ENCODE peak calls at places on chromosomes 12 and 14, in four cellular contexts. X is HL-60, U is K562, K is GM12878. A is an unnamed sample.

GRCh38 chr12:122965851-122966742 is at the start of gene ABCB9:
- DNase-seq in X (peak), U (peak), K (no peak), A (peak)

GRCh38 chr14:35986219-35986573 is 160.1 kb downstream of the BRMS1L start:
- DNase-seq in X (peak), U (no peak), K (peak), A (no peak)

GRCh38 chr12:31594681-31595080 is 3.7 kb upstream of the DENND5B start:
- DNase-seq in X (no peak), U (no peak), K (no peak), A (no peak)

GRCh38 chr12:122944588-122944987 is 21.7 kb downstream of the ABCB9 start:
- DNase-seq in X (no peak), U (no peak), K (no peak), A (no peak)

GRCh38 chr12:124732275-124733075 is 131.2 kb downstream of the SCARB1 start:
- DNase-seq in X (no peak), U (no peak), K (no peak), A (no peak)

GRCh38 chr12:561908-562593 is 101.2 kb downstream of the NINJ2 start:
- DNase-seq in X (peak), U (peak), K (no peak), A (no peak)

GRCh38 chr12:122308811-122309210 is 42.5 kb upstream of the VPS33A start:
- DNase-seq in X (no peak), U (no peak), K (no peak), A (no peak)

GRCh38 chr14:83300454-83301064 is 1766.9 kb upstream of the SEL1L start:
- DNase-seq in X (peak), U (no peak), K (no peak), A (peak)

GRCh38 chr12:49089831-49090773 is 4.5 kb downstream of the DHH start:
- DNase-seq in X (peak), U (peak), K (no peak), A (no peak)

GRCh38 chr14:20684662-20685456 is 499 bp downstream of the RNASE4 start:
- DNase-seq in X (peak), U (no peak), K (no peak), A (no peak)

DNA sequence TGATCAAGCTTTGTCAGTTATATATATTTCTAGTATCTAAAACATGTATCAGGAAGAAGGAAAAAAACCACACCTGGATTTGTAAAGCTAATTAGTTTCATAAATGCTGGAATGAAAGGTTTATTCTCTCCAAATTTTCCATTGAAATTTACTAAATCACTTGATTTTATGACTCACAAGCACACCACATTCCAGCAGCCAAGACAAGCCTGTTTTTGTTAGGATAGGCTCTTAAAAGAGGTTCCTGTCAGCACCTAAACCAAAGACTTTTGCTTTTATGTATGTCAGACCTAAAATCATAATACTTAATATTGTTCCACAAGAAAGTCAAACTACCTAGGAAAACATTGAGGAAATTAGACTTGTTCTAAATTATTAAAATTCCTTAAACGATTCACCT is 85.3 kb upstream of the PAWR start:
- DNase-seq in X (no peak), U (no peak), K (no peak), A (no peak)
- TF ChIP-seq SPI1 in X (no peak), U (no peak), K (no peak), A (no peak)

GRCh38 chr14:89025581-89026236 is 201.3 kb downstream of the TTC8 start:
- DNase-seq in X (peak), U (no peak), K (no peak), A (no peak)
- TF ChIP-seq SPI1 in X (no peak), U (no peak), K (no peak), A (no peak)

GRCh38 chr14:56271988-56272387 is 153.8 kb downstream of the PELI2 start:
- DNase-seq in X (no peak), U (no peak), K (no peak), A (no peak)
- TF ChIP-seq SPI1 in X (no peak), U (no peak), K (no peak), A (no peak)

DNA sequence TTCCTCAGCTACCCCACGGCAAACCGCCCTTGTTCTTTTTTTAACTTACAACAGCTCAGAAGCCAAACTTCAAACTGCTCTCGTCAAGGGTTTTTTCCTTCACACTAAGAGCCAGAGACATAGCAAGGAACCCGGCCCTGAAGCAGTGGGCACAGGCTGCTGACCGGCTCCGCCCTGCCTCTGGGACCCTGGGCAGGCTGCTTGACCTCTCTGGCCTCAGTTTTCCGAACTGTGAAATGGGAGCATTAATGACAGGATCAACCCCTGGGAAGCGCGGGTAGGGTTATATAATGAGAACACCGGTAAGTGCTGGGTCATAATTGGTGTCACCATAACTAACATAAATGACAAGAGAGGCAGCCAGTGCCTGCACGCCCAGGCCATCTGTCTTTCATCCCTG is 21.2 kb upstream of the FZD10 start:
- DNase-seq in X (no peak), U (no peak), K (no peak), A (no peak)
- TF ChIP-seq SPI1 in X (no peak), U (no peak), K (no peak), A (no peak)

GRCh38 chr14:56004807-56005579 is 113.2 kb upstream of the PELI2 start:
- DNase-seq in X (no peak), U (no peak), K (peak), A (no peak)

GRCh38 chr14:56002316-56002715 is 115.9 kb upstream of the PELI2 start:
- DNase-seq in X (no peak), U (no peak), K (no peak), A (no peak)

GRCh38 chr14:56002876-56003625 is 115.2 kb upstream of the PELI2 start:
- DNase-seq in X (no peak), U (no peak), K (peak), A (no peak)

GRCh38 chr14:56005580-56006053 is 112.6 kb upstream of the PELI2 start:
- DNase-seq in X (no peak), U (no peak), K (no peak), A (no peak)

GRCh38 chr14:56004323-56004722 is 113.9 kb upstream of the PELI2 start:
- DNase-seq in X (no peak), U (no peak), K (no peak), A (no peak)
- TF ChIP-seq SPI1 in X (no peak), U (no peak), K (no peak), A (no peak)

DNA sequence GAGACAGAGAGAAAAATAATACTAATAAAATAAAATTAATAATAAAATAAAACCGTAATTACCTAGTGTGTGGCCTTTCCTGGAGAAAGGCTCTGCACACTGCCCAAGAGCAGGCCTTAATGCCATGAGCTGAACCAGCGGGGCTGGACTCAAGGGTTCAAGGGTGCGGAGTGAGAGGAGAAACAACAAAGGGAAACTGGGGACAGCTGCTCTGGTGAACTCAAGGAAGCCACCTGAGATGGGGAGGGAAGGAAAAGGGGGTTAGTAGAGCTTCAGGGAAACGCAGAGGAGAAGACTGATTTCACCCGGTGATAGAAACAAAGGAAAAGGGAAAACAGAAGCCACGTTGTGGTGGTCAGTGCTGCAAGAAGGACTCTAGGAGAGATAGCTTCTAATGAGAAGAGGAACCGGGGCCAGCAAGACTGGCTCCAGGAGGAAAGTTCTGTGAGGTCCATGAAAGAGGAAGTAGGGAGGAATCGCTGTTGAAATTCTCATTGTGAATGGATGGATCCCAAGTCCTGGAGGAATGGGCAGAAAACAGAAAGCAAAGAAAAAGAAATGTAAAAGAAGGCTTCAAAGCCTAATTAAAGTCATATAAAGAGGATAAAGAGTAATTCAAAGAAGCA is 48.3 kb upstream of the BCL2L14 start:
- DNase-seq in X (peak), U (no peak), K (no peak), A (no peak)
- TF ChIP-seq SPI1 in X (peak), U (peak), K (peak), A (peak)

GRCh38 chr14:94005324-94005723 is 8.2 kb downstream of the CCDC197 start:
- DNase-seq in X (no peak), U (peak), K (no peak), A (no peak)
- TF ChIP-seq SPI1 in X (no peak), U (no peak), K (no peak), A (no peak)

GRCh38 chr12:57836442-57837375 is 9.8 kb downstream of the CTDSP2 start:
- DNase-seq in X (peak), U (no peak), K (no peak), A (peak)
- TF ChIP-seq SPI1 in X (peak), U (peak), K (no peak), A (peak)

GRCh38 chr12:71161575-71161974 is 3.8 kb upstream of the TSPAN8 start:
- DNase-seq in X (no peak), U (no peak), K (no peak), A (no peak)
- TF ChIP-seq SPI1 in X (no peak), U (no peak), K (no peak), A (no peak)

GRCh38 chr14:50082784-50083466 is 33.4 kb downstream of the VCPKMT start:
- DNase-seq in X (no peak), U (no peak), K (peak), A (peak)
- TF ChIP-seq SPI1 in X (no peak), U (no peak), K (peak), A (peak)

A was measured in GM12891.